ENCODE peak calls at places on chromosome 17, in ten cellular contexts. I, A, S, P, U, F, V, M, Y and D are unnamed samples.

GRCh38 chr17:63837962-63838585 is 4.4 kb downstream of the SMARCD2 start:
- DNase-seq in I (no peak), A (no peak), S (no peak), P (no peak), U (no peak), F (no peak), V (no peak), M (no peak), Y (no peak), D (no peak)

GRCh38 chr17:27590864-27591263 is 40.1 kb upstream of the LGALS9 start:
- DNase-seq in I (no peak), A (no peak), S (no peak), P (no peak), U (no peak), F (no peak), V (no peak), M (peak), Y (no peak), D (no peak)

GRCh38 chr17:13702266-13702665 is 100.5 kb upstream of the HS3ST3A1 start:
- DNase-seq in I (peak), A (no peak), S (no peak), P (no peak), U (no peak), F (no peak), V (peak), M (no peak), Y (no peak), D (no peak)

GRCh38 chr17:15999974-16000827 is 577 bp downstream of the TTC19 start:
- DNase-seq in I (peak), A (no peak), S (peak), P (no peak), U (no peak), F (no peak), V (peak), M (no peak), Y (peak), D (peak)

GRCh38 chr17:58308985-58309917 is 19.3 kb downstream of the TSPOAP1 start:
- DNase-seq in I (no peak), A (no peak), S (no peak), P (no peak), U (no peak), F (no peak), V (no peak), M (peak), Y (no peak), D (no peak)

GRCh38 chr17:78899361-78900260 is 3.4 kb downstream of the CEP295NL start:
- DNase-seq in I (peak), A (no peak), S (no peak), P (no peak), U (no peak), F (no peak), V (no peak), M (no peak), Y (peak), D (no peak)

GRCh38 chr17:76995352-76996105 is 127.3 kb downstream of the MGAT5B start:
- DNase-seq in I (no peak), A (no peak), S (peak), P (no peak), U (no peak), F (no peak), V (no peak), M (no peak), Y (no peak), D (no peak)

GRCh38 chr17:2704031-2704889 is 7.3 kb downstream of the CLUH start:
- DNase-seq in I (no peak), A (no peak), S (no peak), P (no peak), U (no peak), F (no peak), V (no peak), M (no peak), Y (no peak), D (no peak)

GRCh38 chr17:76532072-76532651 is 5.3 kb downstream of the CYGB start:
- DNase-seq in I (no peak), A (no peak), S (no peak), P (no peak), U (no peak), F (no peak), V (no peak), M (no peak), Y (peak), D (no peak)

GRCh38 chr17:29566473-29567361 is at the start of gene ABHD15:
- DNase-seq in I (peak), A (no peak), S (peak), P (peak), U (peak), F (peak), V (peak), M (peak), Y (peak), D (no peak)

GRCh38 chr17:9862191-9862590 is 36.5 kb downstream of the GLP2R start:
- DNase-seq in I (peak), A (no peak), S (no peak), P (no peak), U (no peak), F (no peak), V (no peak), M (no peak), Y (no peak), D (no peak)

GRCh38 chr17:76337413-76337777 is 16.3 kb downstream of the PRPSAP1 start:
- DNase-seq in I (no peak), A (no peak), S (no peak), P (no peak), U (no peak), F (no peak), V (peak), M (no peak), Y (no peak), D (no peak)

GRCh38 chr17:81915331-81915730 is 2.6 kb downstream of the SIRT7 start:
- DNase-seq in I (no peak), A (no peak), S (no peak), P (no peak), U (no peak), F (no peak), V (no peak), M (no peak), Y (no peak), D (no peak)

GRCh38 chr17:55852734-55853133 is 101.9 kb downstream of the PCTP start:
- DNase-seq in I (no peak), A (no peak), S (no peak), P (no peak), U (no peak), F (no peak), V (no peak), M (no peak), Y (no peak), D (no peak)

GRCh38 chr17:1343554-1343953 is 56.5 kb downstream of the YWHAE start:
- DNase-seq in I (no peak), A (no peak), S (no peak), P (no peak), U (no peak), F (no peak), V (no peak), M (no peak), Y (no peak), D (no peak)

GRCh38 chr17:14903810-14904209 is 361.3 kb downstream of the PMP22 start:
- DNase-seq in I (no peak), A (no peak), S (no peak), P (no peak), U (no peak), F (no peak), V (peak), M (no peak), Y (no peak), D (no peak)

GRCh38 chr17:72111374-72111773 is 9.4 kb upstream of the SOX9 start:
- DNase-seq in I (no peak), A (no peak), S (no peak), P (no peak), U (no peak), F (no peak), V (no peak), M (no peak), Y (no peak), D (no peak)

GRCh38 chr17:30477758-30478115 is 529 bp downstream of the GOSR1 start:
- DNase-seq in I (peak), A (no peak), S (peak), P (no peak), U (no peak), F (no peak), V (peak), M (no peak), Y (peak), D (no peak)